ENCODE peak calls at places on chromosome 11, in six cellular contexts. A is K562, R is HL-60, K is SK-N-SH, S is H1, B is HepG2. U is an unnamed sample.

GRCh38 chr11:30926130-30926529 is 340.0 kb upstream of the MPPED2 start:
- DNase-seq in R (no peak), S (no peak), A (no peak), B (no peak), K (no peak), U (no peak)

GRCh38 chr11:116373107-116373506 is 399.7 kb downstream of the BUD13 start:
- DNase-seq in K (no peak), A (no peak), B (no peak), R (no peak), S (no peak), U (no peak)

GRCh38 chr11:66251811-66252210 is 16.6 kb upstream of the RAB1B start:
- DNase-seq in K (no peak), R (no peak), B (no peak), A (no peak), S (no peak), U (no peak)

GRCh38 chr11:83691387-83692088 is 405.4 kb upstream of the CCDC90B start:
- DNase-seq in B (no peak), R (no peak), A (no peak), K (no peak), S (no peak), U (no peak)

GRCh38 chr11:2799881-2800654 is 85.5 kb downstream of the CDKN1C start:
- DNase-seq in B (no peak), A (peak), S (no peak), K (no peak), R (no peak), U (no peak)

GRCh38 chr11:405976-406795 is 8.6 kb downstream of the SIGIRR start:
- DNase-seq in K (no peak), S (no peak), B (no peak), R (no peak), A (no peak), U (no peak)

GRCh38 chr11:64864473-64865285 is 13.7 kb downstream of the EHD1 start:
- DNase-seq in R (no peak), B (no peak), K (no peak), A (peak), S (no peak), U (no peak)

GRCh38 chr11:43879789-43880639 is 617 bp upstream of the ALKBH3 start:
- DNase-seq in K (no peak), R (no peak), B (no peak), A (no peak), S (no peak), U (no peak)

GRCh38 chr11:64086263-64086938 is 50.7 kb downstream of the FLRT1 start:
- DNase-seq in K (no peak), S (no peak), A (no peak), B (no peak), R (no peak), U (no peak)

GRCh38 chr11:83051760-83052671 is 19.7 kb downstream of the RAB30 start:
- DNase-seq in B (no peak), R (no peak), S (no peak), K (no peak), A (no peak), U (no peak)

GRCh38 chr11:119155733-119156492 is 7.1 kb downstream of the ABCG4 start:
- DNase-seq in K (peak), S (no peak), R (no peak), A (peak), B (peak), U (no peak)

GRCh38 chr11:47130541-47130940 is 46.1 kb downstream of the ARFGAP2 start:
- DNase-seq in A (no peak), K (no peak), R (no peak), B (no peak), S (no peak), U (no peak)

GRCh38 chr11:130573767-130574166 is 125.3 kb downstream of the ADAMTS15 start:
- DNase-seq in K (no peak), A (no peak), B (no peak), S (no peak), R (no peak), U (no peak)

GRCh38 chr11:63520606-63521170 is 14.8 kb downstream of the LGALS12 start:
- DNase-seq in S (no peak), K (no peak), A (no peak), R (no peak), B (no peak), U (no peak)

DNA sequence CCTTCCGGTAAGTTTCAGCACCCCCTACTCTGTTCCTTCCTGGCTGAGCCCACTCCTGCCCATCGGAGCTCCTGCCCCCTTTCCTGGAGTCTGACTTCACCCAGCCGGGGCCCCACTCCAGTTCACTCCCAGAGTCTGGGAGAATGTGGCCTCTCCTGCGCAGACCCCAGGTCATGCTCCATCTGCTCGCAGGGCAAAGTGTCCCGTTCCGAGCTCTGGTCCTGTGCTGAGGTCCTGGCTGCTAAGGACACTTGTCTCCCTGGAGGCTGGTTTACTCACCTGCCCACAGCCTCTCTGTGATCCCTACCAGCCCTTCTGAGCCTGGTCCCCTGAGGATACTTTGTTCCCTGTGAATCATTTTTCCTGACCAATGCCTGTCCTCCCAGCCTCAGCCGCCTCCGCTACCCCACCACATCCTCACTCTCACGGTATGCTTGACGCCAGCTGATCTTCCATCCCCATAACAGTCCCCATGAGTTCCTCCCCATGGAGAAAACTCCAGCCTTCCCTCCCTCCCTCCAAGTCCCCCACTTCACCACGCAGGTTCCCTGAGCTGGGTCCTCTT is 526 bp downstream of the IFITM10 start:
- DNase-seq in A (peak), B (no peak), S (no peak), K (no peak), R (no peak), U (no peak)
- TF ChIP-seq GABPA in A (no peak), B (no peak), S (no peak), K (no peak), R (no peak), U (no peak)

GRCh38 chr11:5928811-5929210 is 13.2 kb upstream of the OR56A3 start:
- DNase-seq in B (no peak), A (no peak), K (no peak), R (no peak), S (no peak), U (no peak)

GRCh38 chr11:5923427-5923776 is 18.6 kb upstream of the OR56A3 start:
- DNase-seq in A (no peak), R (no peak), B (no peak), S (no peak), K (no peak), U (no peak)

GRCh38 chr11:5923789-5924188 is 18.3 kb upstream of the OR56A3 start:
- DNase-seq in K (no peak), S (no peak), R (no peak), B (no peak), A (no peak), U (no peak)

GRCh38 chr11:5928269-5928668 is 13.8 kb upstream of the OR56A3 start:
- DNase-seq in A (no peak), B (no peak), K (no peak), S (no peak), R (no peak), U (no peak)

DNA sequence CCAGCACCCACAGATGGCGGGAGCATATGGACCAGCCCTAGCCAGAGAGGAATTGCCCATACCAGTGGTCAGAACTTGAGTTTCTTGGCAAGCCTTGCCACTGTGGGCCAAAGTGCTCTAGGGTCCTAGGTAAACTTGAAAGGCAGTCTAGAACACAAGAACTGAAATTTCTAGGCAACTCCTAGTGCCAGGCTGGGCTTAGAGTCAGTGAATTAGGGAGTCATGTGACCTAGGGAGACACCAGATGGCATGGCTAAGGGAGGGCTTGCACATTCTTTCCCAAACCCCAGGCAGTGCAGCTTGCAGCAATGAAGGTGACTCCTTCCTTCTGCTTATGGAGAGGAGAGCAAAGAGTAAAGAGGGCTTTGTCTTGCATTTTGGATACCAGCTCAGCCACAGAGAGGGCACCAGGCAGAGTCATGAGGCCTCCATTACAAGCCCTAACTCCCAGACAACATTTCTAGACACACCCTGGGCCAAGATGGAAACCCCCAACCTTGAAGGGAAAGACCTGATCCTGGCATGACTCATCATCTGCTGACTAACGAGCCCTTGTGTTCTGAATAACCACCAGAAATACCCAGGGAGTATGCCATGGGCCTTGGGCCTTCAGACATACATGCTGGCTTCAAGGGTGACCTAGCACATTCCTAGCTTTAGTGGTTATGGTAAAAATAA is 19.2 kb upstream of the OR56A3 start:
- DNase-seq in A (no peak), S (no peak), K (no peak), R (no peak), B (no peak), U (peak)
- TF ChIP-seq GABPA in A (no peak), S (no peak), K (no peak), R (no peak), B (no peak), U (no peak)

GRCh38 chr11:76173663-76174062 is 32.6 kb downstream of the WNT11 start:
- DNase-seq in R (no peak), B (no peak), A (no peak), S (no peak), K (no peak), U (no peak)
- TF ChIP-seq GABPA in R (no peak), B (no peak), A (no peak), S (no peak), K (no peak), U (no peak)

DNA sequence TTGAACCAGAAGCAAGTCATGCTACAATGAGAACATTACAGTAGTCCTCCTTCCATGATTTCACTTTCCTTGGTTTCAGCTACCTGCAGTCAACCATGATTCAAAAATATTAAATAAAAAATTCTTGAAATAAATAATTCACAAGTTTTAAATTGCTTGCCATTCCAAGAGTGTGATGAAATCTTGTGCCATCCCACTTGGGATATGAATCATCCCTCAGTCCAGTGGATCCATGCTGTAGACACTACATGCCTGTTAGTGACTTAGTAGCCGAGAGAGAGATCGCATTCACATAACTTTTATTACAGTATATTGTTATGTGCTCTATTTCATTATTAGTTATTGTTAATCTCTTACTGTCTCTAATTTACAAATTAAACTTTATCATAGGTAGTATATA is 6.0 kb downstream of the HOATZ start:
- DNase-seq in A (no peak), R (no peak), K (no peak), S (no peak), B (no peak), U (no peak)
- TF ChIP-seq GABPA in A (no peak), R (no peak), K (no peak), S (no peak), B (no peak), U (no peak)

GRCh38 chr11:12359761-12360160 is 17.6 kb upstream of the PARVA start:
- DNase-seq in B (no peak), K (no peak), S (no peak), R (no peak), A (no peak), U (no peak)
- TF ChIP-seq GABPA in B (no peak), K (no peak), S (no peak), R (no peak), A (no peak), U (no peak)

GRCh38 chr11:19728436-19728835 is 15.8 kb downstream of the NAV2 start:
- DNase-seq in S (no peak), A (no peak), K (no peak), B (no peak), R (no peak), U (no peak)

GRCh38 chr11:19729141-19729540 is 16.5 kb downstream of the NAV2 start:
- DNase-seq in A (no peak), R (no peak), B (no peak), S (no peak), K (no peak), U (no peak)

GRCh38 chr11:19734171-19734570 is 21.5 kb downstream of the NAV2 start:
- DNase-seq in A (no peak), S (no peak), K (no peak), B (no peak), R (no peak), U (no peak)

GRCh38 chr11:19727246-19727645 is 14.6 kb downstream of the NAV2 start:
- DNase-seq in S (no peak), K (peak), B (no peak), A (no peak), R (no peak), U (no peak)

DNA sequence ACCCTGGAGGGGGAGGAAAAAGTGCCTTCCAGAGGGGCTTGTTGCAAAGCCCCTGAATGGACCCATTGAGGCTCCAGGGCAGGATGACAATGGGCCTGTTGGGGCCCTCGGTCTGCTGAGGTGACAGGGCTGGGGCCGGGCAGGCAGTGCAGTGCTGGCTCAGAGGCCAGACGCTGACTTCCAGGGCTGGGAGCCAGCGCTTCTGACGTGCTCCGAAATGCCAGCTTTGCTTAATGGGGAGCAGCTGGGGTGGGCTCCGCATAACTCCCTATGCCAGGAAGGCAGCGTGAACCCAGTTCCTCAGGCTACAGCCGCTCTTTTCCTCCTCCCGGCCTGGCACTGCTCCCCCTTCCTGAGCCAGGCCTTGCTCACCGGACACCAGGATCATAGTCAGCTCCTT is 17.7 kb downstream of the NAV2 start:
- DNase-seq in R (no peak), S (no peak), B (no peak), K (peak), A (no peak), U (no peak)
- TF ChIP-seq GABPA in R (no peak), S (no peak), B (no peak), K (no peak), A (no peak), U (no peak)

GRCh38 chr11:128891410-128891861 is 280 bp downstream of the KCNJ5 start:
- DNase-seq in A (no peak), S (no peak), B (no peak), K (no peak), R (no peak), U (no peak)
- TF ChIP-seq GABPA in A (no peak), S (no peak), B (no peak), K (no peak), R (no peak), U (no peak)

DNA sequence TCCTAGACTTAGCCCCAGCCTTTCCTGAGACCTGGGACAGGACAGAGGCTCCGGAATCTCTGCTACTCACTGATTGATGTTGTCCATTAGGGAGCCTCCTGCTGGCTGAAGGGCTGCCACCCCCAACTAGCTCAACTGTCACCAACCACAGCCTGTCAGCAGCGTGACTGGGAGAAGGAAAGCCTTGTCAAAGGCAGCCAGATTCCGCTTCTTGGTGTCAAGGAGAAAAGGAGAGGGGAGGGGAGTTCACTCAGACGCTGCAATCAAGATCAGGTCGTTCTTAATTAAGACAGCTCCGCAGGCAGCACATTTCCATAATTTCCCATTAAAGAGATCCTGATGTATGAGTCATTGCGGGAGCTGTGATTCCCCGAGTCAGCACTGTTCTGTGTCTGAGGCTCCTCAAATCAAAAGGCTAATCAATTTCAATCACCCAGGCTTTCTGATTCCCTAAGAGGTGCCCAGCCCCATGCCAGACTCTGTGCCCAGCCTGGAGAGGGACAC is 152.8 kb upstream of the ZBED5 start:
- DNase-seq in A (no peak), B (peak), K (peak), R (no peak), S (no peak), U (no peak)
- TF ChIP-seq GABPA in A (no peak), B (no peak), K (no peak), R (no peak), S (no peak), U (no peak)

DNA sequence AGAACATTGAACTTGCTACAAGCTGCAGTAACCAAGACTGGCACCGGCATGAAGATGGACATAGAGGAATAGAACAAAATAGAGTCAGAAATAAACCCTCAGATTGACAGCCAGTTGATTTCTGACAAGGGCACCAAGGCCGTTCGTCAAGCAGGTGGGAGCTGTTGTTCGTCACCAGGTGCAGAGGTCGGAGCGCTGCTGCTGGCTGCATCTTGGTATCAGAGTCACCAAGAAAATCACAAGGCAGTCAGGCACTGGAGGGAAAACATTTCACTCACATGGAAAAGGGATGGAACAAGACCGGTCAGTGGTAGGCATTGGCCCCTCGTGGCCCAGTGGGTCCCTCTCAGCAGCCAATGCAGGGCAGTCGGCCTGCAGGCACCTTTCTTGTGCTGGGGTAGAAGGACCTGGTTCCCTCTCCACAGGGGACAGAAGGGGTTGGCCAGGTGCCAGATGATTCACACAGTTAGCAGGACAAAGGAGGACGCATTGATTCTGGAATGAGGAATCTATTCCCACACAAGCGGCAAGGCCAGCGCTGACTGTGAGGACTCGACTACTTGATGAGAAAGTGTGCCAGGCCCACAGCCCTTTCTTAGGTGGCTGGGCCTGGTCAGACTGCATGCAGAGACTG is 115.8 kb upstream of the FGF3 start:
- DNase-seq in R (no peak), K (no peak), S (peak), B (no peak), A (no peak), U (no peak)
- TF ChIP-seq GABPA in R (no peak), K (no peak), S (no peak), B (no peak), A (no peak), U (no peak)

GRCh38 chr11:123822022-123822421 is 15.9 kb upstream of the OR6M1 start:
- DNase-seq in R (no peak), K (no peak), S (no peak), B (no peak), A (no peak), U (no peak)

GRCh38 chr11:123822591-123822990 is 16.4 kb upstream of the OR6M1 start:
- DNase-seq in R (no peak), A (no peak), S (no peak), B (no peak), K (no peak), U (no peak)
- TF ChIP-seq GABPA in R (no peak), A (no peak), S (no peak), B (no peak), K (no peak), U (no peak)

U was measured in GM12878.